ENCODE peak calls at places on chromosomes 16 and 17, in four cellular contexts. J is SK-N-SH, V is H1, X is transverse colon. A is an unnamed sample. For H3K36me3, the result is how much of the 10 kb centered on the place peaks cover.

GRCh38 chr16:8949536-8950418 is 13.9 kb downstream of the USP7 start:
- DNase-seq in J (no peak), V (no peak), X (no peak), A (no peak)

GRCh38 chr16:55357241-55357640 is 33.2 kb downstream of the IRX6 start:
- DNase-seq in J (no peak), V (no peak), X (no peak), A (no peak)

GRCh38 chr17:10729334-10730193 is at the start of gene TMEM220:
- DNase-seq in J (peak), V (peak), X (peak), A (peak)

GRCh38 chr16:67719778-67720144 is 645 bp upstream of the GFOD2 start:
- DNase-seq in J (peak), V (no peak), X (peak), A (peak)

GRCh38 chr17:57915980-57916757 is 39.0 kb downstream of the CUEDC1 start:
- DNase-seq in J (peak), V (no peak), X (no peak), A (no peak)

GRCh38 chr17:901964-902363 is 77.6 kb downstream of the NXN start:
- DNase-seq in J (no peak), V (no peak), X (no peak), A (no peak)

GRCh38 chr16:13550254-13550653 is 369.7 kb upstream of the ERCC4 start:
- DNase-seq in J (no peak), V (no peak), X (no peak), A (no peak)

GRCh38 chr16:86755571-86756006 is 177.2 kb downstream of the FOXL1 start:
- DNase-seq in J (no peak), V (no peak), X (no peak), A (no peak)

GRCh38 chr17:63840591-63841349 is 1.7 kb downstream of the SMARCD2 start:
- DNase-seq in J (no peak), V (no peak), X (no peak), A (no peak)

GRCh38 chr16:85005278-85006069 is 5.9 kb downstream of the ZDHHC7 start:
- DNase-seq in J (no peak), V (no peak), X (no peak), A (no peak)

GRCh38 chr17:63497708-63498483 is 21.0 kb downstream of the ACE start:
- DNase-seq in J (peak), V (no peak), X (no peak), A (peak)

DNA sequence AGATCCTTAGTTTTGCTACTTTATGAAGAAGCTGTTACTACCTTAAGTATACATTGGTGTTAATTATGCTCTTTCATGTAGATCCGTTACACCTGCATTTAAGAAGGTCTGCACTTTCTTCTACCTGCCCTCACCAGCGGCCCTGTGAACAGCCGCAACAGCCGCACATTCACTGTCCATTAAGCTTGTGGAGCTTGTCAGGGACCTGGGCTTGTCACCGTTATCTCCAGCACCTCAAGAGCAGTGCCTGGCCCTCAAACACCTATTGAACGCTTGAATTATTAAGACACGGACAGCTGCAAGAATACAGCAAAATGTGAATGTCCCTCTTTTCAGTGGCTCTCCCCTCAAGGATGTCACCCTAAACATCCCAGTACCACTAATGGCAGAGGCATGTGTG is 3.0 kb upstream of the MXRA7 start:
- DNase-seq in J (no peak), V (no peak), X (no peak), A (no peak)
- H3K36me3 ChIP-seq in J (under half), V (under half), X (under half), A (half or more)

DNA sequence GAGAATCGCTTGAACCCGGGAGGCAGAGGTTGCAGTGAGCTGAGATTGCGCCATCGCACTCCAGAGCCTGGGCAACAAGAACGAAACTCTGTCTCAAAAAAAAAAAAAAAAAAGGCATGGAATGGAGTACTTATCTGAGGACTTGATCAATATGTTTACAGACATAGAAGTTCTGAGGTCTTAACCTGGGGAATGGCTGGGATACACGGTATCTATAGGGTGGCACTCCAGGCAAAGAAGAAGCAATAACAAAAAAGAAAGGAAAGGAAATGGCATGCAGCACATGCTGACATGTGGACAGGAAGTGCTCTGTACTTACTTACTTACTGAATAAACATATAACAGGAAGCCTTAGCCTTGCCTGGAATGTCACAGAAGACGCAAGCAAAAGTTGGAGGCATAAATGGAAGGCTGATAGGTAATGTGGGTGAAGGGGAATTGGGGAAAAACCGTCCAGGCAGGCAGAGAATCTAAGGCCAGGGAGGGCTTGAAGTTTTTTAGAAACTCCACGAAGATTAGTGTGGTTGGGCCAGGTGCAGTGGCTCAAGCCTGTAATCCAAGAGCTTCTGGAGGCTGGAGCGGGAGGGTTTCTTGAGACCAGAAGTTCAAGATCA is 10.1 kb upstream of the SPOP start:
- DNase-seq in J (no peak), V (no peak), X (no peak), A (no peak)
- H3K4me3 ChIP-seq in J (no peak), V (no peak), X (no peak), A (peak)

DNA sequence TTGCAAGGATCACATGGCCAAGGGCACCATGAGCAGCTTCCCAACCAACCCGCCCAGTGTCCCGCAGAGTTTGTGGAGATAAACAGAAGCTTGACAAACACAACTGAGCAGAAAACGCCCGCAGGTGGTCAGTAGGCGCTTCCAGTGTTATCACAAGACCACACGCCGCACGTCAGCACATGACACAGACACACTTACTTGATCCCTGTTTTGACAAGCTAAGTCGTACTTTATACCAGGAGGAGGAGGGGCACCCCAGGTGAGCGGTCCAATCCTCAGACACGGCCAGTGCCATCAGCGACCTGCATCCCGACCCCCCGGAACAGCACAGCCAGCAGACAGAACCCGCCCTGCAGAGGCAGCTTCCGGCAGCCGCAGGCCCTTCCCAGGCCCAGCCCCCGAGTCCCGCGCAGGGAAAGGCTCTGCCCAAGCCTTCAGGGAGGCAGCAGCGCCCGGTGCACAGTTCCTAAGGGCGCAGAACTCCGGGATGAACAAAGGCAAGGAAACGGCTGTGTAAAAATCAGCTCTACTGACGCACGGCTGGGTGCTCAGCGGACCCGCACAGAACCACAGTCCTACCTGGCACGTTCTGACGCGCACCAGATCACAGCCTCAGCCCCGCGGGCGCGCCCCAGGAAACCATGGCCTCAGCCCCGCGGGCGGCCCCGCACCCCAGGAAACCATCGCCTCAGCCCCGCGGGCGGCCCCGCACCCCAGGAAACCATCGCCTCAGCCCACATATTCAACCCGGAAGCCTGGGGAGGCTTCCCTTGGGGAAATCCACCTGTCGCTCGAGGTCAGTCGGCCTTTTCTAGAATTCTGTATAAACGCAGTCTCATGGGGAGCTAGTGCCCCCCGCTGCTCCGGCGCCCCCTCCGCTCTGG is 27.8 kb downstream of the AXIN1 start:
- DNase-seq in J (no peak), V (no peak), X (peak), A (no peak)
- TF ChIP-seq POLR2AphosphoS5 in J (no peak), V (no peak), X (no peak), A (no peak)

GRCh38 chr16:18965555-18965954 is 18.2 kb upstream of the TMC7 start:
- DNase-seq in J (no peak), V (no peak), X (no peak), A (no peak)
- H3K36me3 ChIP-seq in J (under half), V (under half), X (under half), A (under half)

DNA sequence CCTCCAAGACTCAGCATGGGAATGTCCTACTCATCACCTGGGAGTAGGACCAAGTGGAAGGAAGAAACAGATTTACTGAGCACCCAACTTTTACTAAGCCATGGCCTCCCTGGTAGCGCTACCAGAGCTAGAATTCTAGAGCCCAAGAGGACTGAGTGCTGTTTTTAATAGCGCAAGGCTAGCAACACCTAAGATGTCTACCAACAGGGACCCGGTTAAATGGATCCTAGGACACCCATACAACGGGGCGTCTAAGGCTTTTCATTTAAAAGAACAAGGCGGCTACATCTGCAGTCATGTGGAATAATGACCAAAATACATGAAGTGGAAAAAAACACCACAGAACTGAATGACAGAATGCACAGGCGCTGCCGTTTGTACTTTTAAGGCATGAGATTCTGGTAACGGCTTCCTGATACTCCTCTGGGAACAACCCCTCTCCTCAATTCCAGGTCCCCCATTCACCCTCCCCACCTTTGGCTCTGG is 5.1 kb downstream of the GGA2 start:
- DNase-seq in J (no peak), V (no peak), X (no peak), A (no peak)
- H3K4me3 ChIP-seq in J (no peak), V (no peak), X (no peak), A (no peak)

DNA sequence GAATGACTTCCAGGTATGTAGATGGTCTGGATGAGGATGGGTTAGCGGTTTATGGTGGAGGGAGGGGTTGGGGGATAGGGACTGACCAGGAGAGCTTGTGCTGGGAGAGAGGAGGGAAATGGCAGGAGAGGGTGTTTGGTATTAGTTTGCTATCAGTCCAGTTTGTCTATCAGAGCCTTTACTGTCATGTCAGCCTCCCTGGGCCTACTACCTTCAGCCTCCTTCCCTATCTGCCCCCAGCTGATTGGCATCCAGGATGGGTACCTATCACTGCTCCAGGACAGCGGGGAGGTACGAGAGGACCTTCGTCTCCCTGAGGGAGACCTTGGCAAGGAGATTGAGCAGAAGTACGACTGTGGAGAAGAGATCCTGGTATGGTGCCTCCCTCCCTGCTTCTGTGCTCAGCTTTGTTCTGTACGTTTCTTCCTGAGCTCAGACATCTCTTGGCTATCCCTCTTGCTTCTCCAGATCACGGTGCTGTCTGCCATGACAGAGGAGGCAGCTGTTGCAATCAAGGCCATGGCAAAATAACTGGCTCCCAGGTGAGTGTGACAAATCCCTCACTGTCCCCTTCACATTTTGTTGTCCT is 3.8 kb downstream of the EIF5A start:
- DNase-seq in J (no peak), V (no peak), X (no peak), A (no peak)
- TF ChIP-seq POLR2AphosphoS5 in J (no peak), V (no peak), X (no peak), A (no peak)

GRCh38 chr17:82054351-82055022 is 2.8 kb downstream of the GPS1 start:
- DNase-seq in J (no peak), V (no peak), X (no peak), A (no peak)
- H3K36me3 ChIP-seq in J (under half), V (under half), X (under half), A (under half)

GRCh38 chr17:8963017-8963416 is 2.5 kb downstream of the PIK3R5 start:
- DNase-seq in J (no peak), V (no peak), X (no peak), A (no peak)
- H3K4me3 ChIP-seq in J (no peak), V (no peak), X (no peak), A (no peak)

DNA sequence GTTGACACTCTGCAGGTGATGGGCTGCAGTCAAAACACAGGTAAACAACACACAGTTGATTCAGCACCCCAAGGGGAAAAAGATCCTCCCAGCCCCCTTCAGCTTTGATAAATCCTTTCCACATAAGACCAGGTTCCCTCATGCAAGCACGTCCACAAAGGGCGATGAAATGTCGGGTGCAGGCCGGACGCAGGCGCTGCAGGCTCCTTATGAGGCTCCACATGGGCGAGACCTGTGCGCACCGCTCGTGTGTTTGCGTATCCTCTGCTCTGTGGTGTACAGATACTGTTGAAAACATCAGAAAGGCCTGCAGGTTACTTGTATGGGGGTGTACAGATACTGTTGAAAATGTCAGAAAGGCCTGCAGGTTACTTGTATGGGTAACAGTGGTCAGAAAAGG is 14.4 kb upstream of the ZNF750 start:
- DNase-seq in J (no peak), V (no peak), X (no peak), A (no peak)
- TF ChIP-seq POLR2AphosphoS5 in J (no peak), V (no peak), X (no peak), A (no peak)

GRCh38 chr17:5014357-5014756 is 16.6 kb downstream of the KIF1C start:
- DNase-seq in J (no peak), V (no peak), X (no peak), A (no peak)
- H3K36me3 ChIP-seq in J (under half), V (under half), X (under half), A (half or more)